ENCODE peak calls at places on chromosome 7, in six cellular contexts. J is upper lobe of right lung; I is activated naive CD4-positive, alpha-beta T cell treated with anti-CD3 and anti-CD28 coated beads for 36 hours; S is activated CD4-positive, alpha-beta T cell treated with anti-CD3 and anti-CD28 coated beads for 1 hour; C is H1; V is RWPE1. Y is an unnamed sample.

GRCh38 chr7:155187061-155187785 is 110.5 kb upstream of the INSIG1 start:
- DNase-seq in I (no peak), V (no peak), J (no peak), C (no peak), S (no peak), Y (no peak)

GRCh38 chr7:120805636-120806388 is 52.1 kb downstream of the TSPAN12 start:
- DNase-seq in C (peak; percentile 31), J (no peak), V (peak; percentile 37), S (no peak), I (peak; percentile 67), Y (peak; percentile 71)

GRCh38 chr7:134892963-134893362 is 93.3 kb upstream of the AGBL3 start:
- DNase-seq in S (no peak), V (no peak), I (no peak), C (no peak), J (no peak), Y (peak; percentile 42)

GRCh38 chr7:20241491-20242261 is 24.5 kb upstream of the MACC1 start:
- DNase-seq in I (no peak), C (no peak), J (no peak), V (peak; percentile 43), S (no peak), Y (peak; percentile 71)

GRCh38 chr7:31099451-31100444 is 47.6 kb downstream of the ADCYAP1R1 start:
- DNase-seq in S (no peak), I (no peak), C (no peak), V (no peak), J (peak; percentile 40), Y (no peak)

GRCh38 chr7:155276800-155277375 is 20.8 kb upstream of the INSIG1 start:
- DNase-seq in C (no peak), J (peak; percentile 45), S (no peak), I (no peak), V (no peak), Y (no peak)

GRCh38 chr7:121020652-121021051 is 32.1 kb downstream of the CPED1 start:
- DNase-seq in V (peak; percentile 32), J (no peak), C (no peak), I (no peak), S (no peak), Y (peak; percentile 86)

GRCh38 chr7:682810-683209 is 43.7 kb upstream of the DNAAF5 start:
- DNase-seq in S (no peak), C (no peak), I (no peak), V (no peak), J (peak; percentile 40), Y (no peak)

GRCh38 chr7:26328498-26329390 is 37.1 kb downstream of the SNX10 start:
- DNase-seq in S (no peak), J (no peak), C (no peak), V (no peak), I (no peak), Y (no peak)

GRCh38 chr7:113289140-113289740 is 170.9 kb upstream of the SMIM30 start:
- DNase-seq in V (no peak), S (no peak), I (peak; percentile 13), J (no peak), C (no peak), Y (peak; percentile 81)

GRCh38 chr7:4837814-4838625 is 23.8 kb downstream of the PAPOLB start:
- DNase-seq in J (peak; percentile 54), I (no peak), C (no peak), S (no peak), V (no peak), Y (peak; percentile 31)

GRCh38 chr7:28581351-28581750 is 169.0 kb downstream of the CREB5 start:
- DNase-seq in I (no peak), S (no peak), J (no peak), C (no peak), V (no peak), Y (no peak)

GRCh38 chr7:25391295-25391861 is 163.1 kb upstream of the NPVF start:
- DNase-seq in I (no peak), V (peak; percentile 11), S (no peak), C (no peak), J (no peak), Y (peak; percentile 74)

GRCh38 chr7:80879849-80880248 is 39.0 kb downstream of the SEMA3C start:
- DNase-seq in S (no peak), I (no peak), C (no peak), J (no peak), V (no peak), Y (peak; percentile 55)

GRCh38 chr7:139909379-139910050 is 80.5 kb downstream of the TBXAS1 start:
- DNase-seq in C (no peak), I (no peak), V (no peak), S (no peak), J (no peak), Y (peak; percentile 91)

GRCh38 chr7:148232784-148233183 is 357.8 kb upstream of the C7orf33 start:
- DNase-seq in S (no peak), V (no peak), J (no peak), I (no peak), C (no peak), Y (no peak)

GRCh38 chr7:21076054-21076453 is 289.4 kb upstream of the SP8 start:
- DNase-seq in J (no peak), V (no peak), C (no peak), I (no peak), S (no peak), Y (no peak)

GRCh38 chr7:156251861-156252260 is 388.7 kb upstream of the RNF32 start:
- DNase-seq in I (no peak), J (no peak), C (no peak), S (no peak), V (no peak), Y (no peak)

GRCh38 chr7:47614450-47614849 is 32.5 kb upstream of the TNS3 start:
- DNase-seq in I (no peak), J (no peak), V (no peak), S (no peak), C (no peak), Y (no peak)

GRCh38 chr7:50068026-50068425 is 25.0 kb downstream of the ZPBP start:
- DNase-seq in C (no peak), S (no peak), I (peak; percentile 53), V (peak; percentile 20), J (no peak), Y (no peak)

GRCh38 chr7:3520206-3520605 is 219.2 kb downstream of the SDK1 start:
- DNase-seq in C (no peak), J (no peak), I (no peak), S (no peak), V (no peak), Y (peak; percentile 6)

GRCh38 chr7:155226261-155227003 is 71.2 kb upstream of the INSIG1 start:
- DNase-seq in C (no peak), S (no peak), J (no peak), V (no peak), I (no peak), Y (no peak)

GRCh38 chr7:7214398-7215347 is 32.3 kb downstream of the C1GALT1 start:
- DNase-seq in V (no peak), S (no peak), C (no peak), I (no peak), J (no peak), Y (no peak)

GRCh38 chr7:101754432-101755159 is 62.8 kb upstream of the CUX1 start:
- DNase-seq in V (peak; percentile 24), I (peak; percentile 22), C (no peak), J (no peak), S (no peak), Y (peak; percentile 67)

GRCh38 chr7:74023037-74023436 is 4.9 kb upstream of the ELN start:
- DNase-seq in V (peak; percentile 82), S (no peak), J (no peak), C (no peak), I (no peak), Y (peak; percentile 46)

GRCh38 chr7:95435422-95435780 is 573 bp upstream of the PON2 start:
- DNase-seq in S (no peak), V (no peak), J (peak; percentile 58), I (no peak), C (no peak), Y (no peak)

GRCh38 chr7:135558337-135558767 is 635 bp downstream of the NUP205 start:
- DNase-seq in J (peak; percentile 66), V (peak; percentile 66), C (no peak), S (peak; percentile 50), I (peak; percentile 79), Y (peak; percentile 61)

GRCh38 chr7:24304494-24305095 is 20.6 kb downstream of the NPY start:
- DNase-seq in J (no peak), I (no peak), S (no peak), V (no peak), C (no peak), Y (no peak)

GRCh38 chr7:24970676-24971075 is 9.3 kb downstream of the OSBPL3 start:
- DNase-seq in S (no peak), I (no peak), V (peak; percentile 41), C (no peak), J (no peak), Y (peak; percentile 40)

GRCh38 chr7:18927134-18927533 is 190.3 kb downstream of the TWIST1 start:
- DNase-seq in V (no peak), S (no peak), C (no peak), J (no peak), I (no peak), Y (peak; percentile 39)

GRCh38 chr7:88278881-88279280 is 27.8 kb downstream of the STEAP4 start:
- DNase-seq in S (no peak), C (no peak), V (no peak), I (no peak), J (no peak), Y (peak; percentile 58)

GRCh38 chr7:21972397-21972784 is 26.7 kb upstream of the CDCA7L start:
- DNase-seq in V (no peak), C (no peak), J (no peak), I (no peak), S (no peak), Y (no peak)

GRCh38 chr7:98149293-98149692 is 42.6 kb downstream of the LMTK2 start:
- DNase-seq in S (no peak), J (no peak), C (no peak), V (no peak), I (no peak), Y (no peak)

GRCh38 chr7:19464241-19464640 is 244.6 kb downstream of the POLR1F start:
- DNase-seq in S (no peak), J (no peak), C (no peak), V (no peak), I (no peak), Y (peak; percentile 22)